ENCODE peak calls at places on chromosomes 6 and 20, in five cellular contexts. W is HCT116, B is SK-N-SH, N is GM12878, T is K562. U is an unnamed sample.

GRCh38 chr6:31737315-31738047 is 1.2 kb upstream of the CLIC1 start:
- DNase-seq in B (no peak), T (peak; percentile 87), N (no peak), W (no peak), U (no peak)

GRCh38 chr6:133888931-133889556 is at the start of gene TCF21:
- DNase-seq in W (no peak), B (no peak), T (no peak), N (no peak), U (no peak)

GRCh38 chr6:56087421-56087820 is 160.0 kb downstream of the COL21A1 start:
- DNase-seq in T (no peak), B (no peak), W (no peak), N (no peak), U (no peak)

GRCh38 chr6:169723200-169723909 is 945 bp downstream of the PHF10 start:
- DNase-seq in T (peak; percentile 86), W (no peak), B (peak; percentile 81), N (no peak), U (no peak)

GRCh38 chr6:45728674-45729073 is 287.0 kb downstream of the CLIC5 start:
- DNase-seq in N (no peak), B (no peak), W (no peak), T (no peak), U (no peak)

GRCh38 chr20:48613926-48614325 is 213.9 kb downstream of the PREX1 start:
- DNase-seq in N (no peak), W (no peak), T (no peak), B (no peak), U (no peak)

GRCh38 chr6:38113810-38114577 is 294.5 kb downstream of the ZFAND3 start:
- DNase-seq in W (no peak), N (no peak), T (no peak), B (no peak), U (no peak)

GRCh38 chr6:4346659-4347333 is 211.4 kb upstream of the ECI2 start:
- DNase-seq in N (no peak), T (no peak), B (no peak), W (no peak), U (no peak)

GRCh38 chr6:35727206-35727934 is 9.5 kb upstream of the ARMC12 start:
- DNase-seq in W (no peak), N (no peak), B (peak; percentile 89), T (peak; percentile 82), U (no peak)

GRCh38 chr6:93786474-93787330 is 367.3 kb upstream of the EPHA7 start:
- DNase-seq in W (no peak), B (no peak), N (no peak), T (no peak), U (no peak)

GRCh38 chr20:16170406-16170971 is 402.8 kb downstream of the KIF16B start:
- DNase-seq in T (no peak), W (no peak), N (no peak), B (no peak), U (no peak)

GRCh38 chr6:12238191-12238590 is 52.0 kb upstream of the EDN1 start:
- DNase-seq in W (no peak), T (no peak), B (no peak), N (no peak), U (no peak)

GRCh38 chr20:199996-200395 is 10.5 kb upstream of the DEFB128 start:
- DNase-seq in B (no peak), N (no peak), T (no peak), W (no peak), U (no peak)

GRCh38 chr20:235891-236290 is 8.8 kb downstream of the DEFB129 start:
- DNase-seq in T (no peak), N (no peak), B (peak; percentile 17), W (no peak), U (peak; percentile 30)

GRCh38 chr20:11271319-11271718 is 597.5 kb upstream of the JAG1 start:
- DNase-seq in N (no peak), B (peak; percentile 11), W (no peak), T (no peak), U (no peak)

GRCh38 chr6:36957773-36958271 is 3.3 kb downstream of the PI16 start:
- DNase-seq in N (no peak), B (no peak), T (no peak), W (no peak), U (no peak)

GRCh38 chr6:21342496-21342895 is 251.1 kb upstream of the SOX4 start:
- DNase-seq in N (no peak), B (no peak), W (no peak), T (no peak), U (no peak)

GRCh38 chr20:63100926-63101699 is 94.3 kb upstream of the BHLHE23 start:
- DNase-seq in W (no peak), T (no peak), B (no peak), N (no peak), U (no peak)

GRCh38 chr20:25271486-25272222 is 23.8 kb downstream of the PYGB start:
- DNase-seq in T (no peak), N (no peak), B (no peak), W (no peak), U (no peak)

GRCh38 chr6:109240370-109241084 is 141.7 kb downstream of the CD164 start:
- DNase-seq in W (no peak), T (peak; percentile 32), N (no peak), B (no peak), U (no peak)

GRCh38 chr6:29927841-29928388 is 14.4 kb upstream of the HLA-A start:
- DNase-seq in B (no peak), T (no peak), W (no peak), N (no peak), U (no peak)

GRCh38 chr6:61044011-61044410 is 1242.0 kb downstream of the KHDRBS2 start:
- DNase-seq in N (no peak), T (no peak), B (no peak), W (no peak), U (no peak)
- TF ChIP-seq REST in N (no peak), T (no peak), B (no peak), W (no peak), U (no peak)

DNA sequence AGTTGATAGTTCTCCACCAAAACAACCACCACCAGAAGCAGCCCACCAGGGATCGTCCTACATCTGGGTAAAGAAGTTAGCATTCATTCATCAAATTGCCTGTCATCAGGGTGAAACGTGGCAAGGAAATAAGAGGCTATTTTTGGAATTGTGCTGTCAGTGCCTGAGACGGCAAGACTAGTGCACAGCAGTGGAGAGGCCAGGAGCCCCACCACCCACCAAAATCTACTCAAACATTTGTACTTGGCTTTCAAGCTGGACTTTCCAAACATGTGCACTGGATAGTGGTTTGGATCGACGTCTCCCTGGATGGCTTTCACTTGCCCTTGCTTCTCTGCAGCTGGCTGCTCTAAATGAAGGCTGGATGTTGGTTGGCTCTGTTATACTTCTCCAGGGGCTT is 44.8 kb downstream of the TXNDC5 start:
- DNase-seq in B (no peak), N (no peak), T (no peak), W (no peak), U (no peak)
- TF ChIP-seq POLR2AphosphoS5 in B (no peak), N (no peak), T (no peak), W (no peak), U (no peak)

GRCh38 chr6:111563581-111563980 is 42.1 kb downstream of the TRAF3IP2 start:
- DNase-seq in T (no peak), B (no peak), N (no peak), W (no peak), U (no peak)
- H3K27ac ChIP-seq in T (no peak overlapping the region), B (no peak overlapping the region), N (no peak overlapping the region), W (no peak overlapping the region), U (peak overlapping the region; percentile 37)

GRCh38 chr6:100845676-100846075 is 35.5 kb downstream of the ASCC3 start:
- DNase-seq in N (no peak), B (no peak), W (no peak), T (no peak), U (no peak)
- TF ChIP-seq REST in N (no peak), B (no peak), W (no peak), T (no peak), U (no peak)

DNA sequence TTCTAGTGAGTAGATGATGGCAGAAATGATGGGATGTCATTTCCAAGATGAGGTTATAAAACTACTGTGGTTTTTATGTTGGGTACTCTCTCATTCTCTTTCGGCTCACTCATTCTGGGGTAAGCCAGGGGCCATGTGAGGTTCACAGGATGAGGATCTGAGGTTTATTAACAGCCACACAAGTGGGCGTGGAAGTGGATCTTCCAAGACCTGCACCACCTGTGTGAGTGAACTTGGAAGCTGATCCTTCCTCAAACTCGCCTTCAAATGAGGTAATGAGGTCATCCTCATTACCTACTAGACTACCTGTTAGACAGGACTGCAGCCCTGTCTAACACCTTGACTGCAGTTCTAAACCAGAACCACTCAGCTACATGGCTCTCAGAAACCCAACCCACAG is 45.1 kb upstream of the TAGAP start:
- DNase-seq in B (no peak), T (no peak), N (no peak), W (no peak), U (no peak)
- TF ChIP-seq POLR2AphosphoS5 in B (no peak), T (no peak), N (no peak), W (no peak), U (no peak)

DNA sequence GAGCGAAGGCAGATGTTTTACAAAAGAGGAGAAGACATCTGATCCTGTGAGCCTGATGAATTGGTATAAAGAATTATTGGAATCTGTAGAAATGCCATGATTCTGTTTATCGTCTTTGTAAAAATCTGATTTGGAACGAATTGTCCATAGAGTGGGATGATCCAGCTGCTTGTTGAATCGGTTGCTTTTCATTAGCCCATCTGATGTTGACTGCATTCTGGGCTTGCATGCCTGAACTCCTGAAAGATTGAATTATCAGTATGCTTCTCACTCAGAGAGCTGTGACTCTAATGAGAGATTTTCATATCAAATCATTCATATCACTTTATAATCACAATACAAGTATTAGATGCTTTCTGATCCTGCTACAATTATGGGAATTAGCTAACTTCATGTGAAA is 100.6 kb downstream of the KLHL32 start:
- DNase-seq in N (no peak), T (no peak), W (no peak), B (no peak), U (no peak)
- H3K27ac ChIP-seq in N (no peak overlapping the region), T (no peak overlapping the region), W (no peak overlapping the region), B (no peak overlapping the region), U (no peak overlapping the region)

U was measured in Panc1.